ENCODE peak calls at places on chromosomes 4 and X, in five cellular contexts. X, Z, C, K and Y are unnamed samples.

GRCh38 chrX:119453202-119453601 is 15.0 kb upstream of the SLC25A5 start:
- DNase-seq in X (no peak), Z (no peak), C (no peak), K (no peak), Y (no peak)

GRCh38 chrX:154460326-154460725 is 2.2 kb downstream of the PLXNA3 start:
- DNase-seq in X (no peak), Z (no peak), C (no peak), K (no peak), Y (no peak)

GRCh38 chr4:39305902-39306677 is 60.1 kb downstream of the RFC1 start:
- DNase-seq in X (no peak), Z (no peak), C (no peak), K (no peak), Y (no peak)

GRCh38 chr4:53854991-53855885 is 209.2 kb downstream of the CHIC2 start:
- DNase-seq in X (no peak), Z (no peak), C (no peak), K (no peak), Y (no peak)

GRCh38 chr4:155208258-155209054 is at the start of gene NPY2R:
- DNase-seq in X (no peak), Z (no peak), C (no peak), K (no peak), Y (no peak)

GRCh38 chr4:185833055-185833598 is 21.1 kb upstream of the SORBS2 start:
- DNase-seq in X (no peak), Z (no peak), C (peak; percentile 72), K (peak; percentile 74), Y (no peak)

GRCh38 chr4:87243426-87244053 is 23.1 kb upstream of the KLHL8 start:
- DNase-seq in X (no peak), Z (no peak), C (no peak), K (no peak), Y (no peak)

GRCh38 chr4:104491826-104492771 is 2.6 kb downstream of the CXXC4 start:
- DNase-seq in X (no peak), Z (no peak), C (no peak), K (no peak), Y (no peak)

GRCh38 chr4:71259911-71260331 is 78.9 kb upstream of the SLC4A4 start:
- DNase-seq in X (no peak), Z (no peak), C (peak; percentile 22), K (no peak), Y (no peak)

GRCh38 chr4:123705419-123705818 is 308.8 kb downstream of the SPRY1 start:
- DNase-seq in X (no peak), Z (no peak), C (no peak), K (no peak), Y (no peak)